ENCODE peak calls at places on chromosomes 7 and 10, in seven cellular contexts. S is stimulated activated CD4-positive, alpha-beta T cell treated with anti-CD3 and anti-CD28 coated beads, Interleukin-15, amount 100 ng/mL, for 24 hours; M is ovary; P is neuronal stem cell; F is progenitor cell of endocrine pancreas; U is amniotic epithelial cell; N is RWPE1. H is an unnamed sample.

GRCh38 chr7:159023216-159023615 is 121.5 kb downstream of the VIPR2 start:
- DNase-seq in P (no peak), M (no peak), N (no peak), F (no peak), S (no peak), U (no peak), H (no peak)

GRCh38 chr10:84291389-84291788 is 37.0 kb upstream of the CCSER2 start:
- DNase-seq in N (peak; percentile 66), M (no peak), S (no peak), P (peak; percentile 54), F (peak; percentile 28), U (peak; percentile 69), H (no peak)

GRCh38 chr7:36301914-36302771 is 87.5 kb upstream of the ANLN start:
- DNase-seq in M (no peak), F (no peak), S (no peak), P (no peak), U (no peak), N (no peak), H (no peak)

GRCh38 chr10:74394416-74394969 is 243.5 kb downstream of the ADK start:
- DNase-seq in U (peak; percentile 23), P (no peak), N (no peak), S (no peak), F (no peak), M (no peak), H (no peak)

GRCh38 chr7:102220929-102221850 is 65.5 kb upstream of the SH2B2 start:
- DNase-seq in P (no peak), F (no peak), S (no peak), M (no peak), N (peak; percentile 84), U (peak; percentile 74), H (no peak)

GRCh38 chr10:7170626-7171322 is 240.1 kb downstream of the SFMBT2 start:
- DNase-seq in N (no peak), S (no peak), U (no peak), M (no peak), F (no peak), P (no peak), H (no peak)

GRCh38 chr10:124994573-124995473 is 52.9 kb downstream of the ZRANB1 start:
- DNase-seq in M (no peak), F (peak; percentile 8), P (no peak), U (no peak), S (no peak), N (no peak), H (no peak)

GRCh38 chr10:80104066-80104926 is 25.8 kb downstream of the TMEM254 start:
- DNase-seq in N (no peak), M (no peak), S (no peak), P (no peak), U (peak; percentile 58), F (no peak), H (no peak)

GRCh38 chr7:55509322-55509721 is 63.0 kb downstream of the VOPP1 start:
- DNase-seq in N (no peak), M (no peak), S (no peak), U (peak; percentile 23), P (no peak), F (no peak), H (no peak)

GRCh38 chr7:34493752-34494151 is 164.3 kb upstream of the NPSR1 start:
- DNase-seq in S (no peak), N (no peak), U (no peak), F (no peak), P (no peak), M (no peak), H (no peak)

GRCh38 chr10:132544744-132545658 is 7.4 kb downstream of the INPP5A start:
- DNase-seq in U (no peak), S (no peak), F (no peak), M (peak; percentile 8), P (no peak), N (no peak), H (no peak)

GRCh38 chr10:59082249-59082648 is 94.2 kb upstream of the PHYHIPL start:
- DNase-seq in P (no peak), M (no peak), F (no peak), N (peak; percentile 31), S (no peak), U (no peak), H (no peak)

GRCh38 chr7:128121731-128122576 is 90.7 kb upstream of the LRRC4 start:
- DNase-seq in S (no peak), M (peak; percentile 14), U (no peak), P (no peak), F (no peak), N (no peak), H (no peak)

GRCh38 chr10:85235258-85235657 is 906.9 kb downstream of the CCSER2 start:
- DNase-seq in P (no peak), N (no peak), U (no peak), S (no peak), M (no peak), F (no peak), H (no peak)

GRCh38 chr10:106643521-106643920 is 521.0 kb downstream of the SORCS1 start:
- DNase-seq in N (no peak), P (no peak), U (no peak), F (no peak), S (no peak), M (no peak), H (no peak)

GRCh38 chr7:76310102-76310957 is 7.9 kb downstream of the HSPB1 start:
- DNase-seq in M (no peak), F (no peak), P (no peak), S (no peak), U (no peak), N (no peak), H (no peak)

GRCh38 chr7:157817433-157817832 is 480.6 kb downstream of the DNAJB6 start:
- DNase-seq in U (no peak), M (no peak), S (no peak), N (no peak), F (no peak), P (no peak), H (no peak)

GRCh38 chr7:151717918-151718317 is 159.0 kb downstream of the PRKAG2 start:
- DNase-seq in F (no peak), U (no peak), M (no peak), P (no peak), S (no peak), N (no peak), H (no peak)

GRCh38 chr10:120131183-120131582 is 238.7 kb downstream of the SEC23IP start:
- DNase-seq in F (peak; percentile 46), U (peak; percentile 13), N (peak; percentile 50), P (peak; percentile 71), M (no peak), S (no peak), H (peak; percentile 68)

GRCh38 chr7:22723171-22723601 is 3.8 kb upstream of the IL6 start:
- DNase-seq in P (no peak), M (no peak), N (no peak), S (no peak), U (peak; percentile 10), F (no peak), H (no peak)

GRCh38 chr10:7410306-7410799 is 481 bp downstream of the SFMBT2 start:
- DNase-seq in S (peak; percentile 59), U (no peak), P (no peak), N (peak; percentile 10), M (peak; percentile 21), F (no peak), H (no peak)

GRCh38 chr10:121392657-121393056 is 205.6 kb downstream of the FGFR2 start:
- DNase-seq in U (no peak), P (no peak), M (no peak), N (no peak), S (no peak), F (no peak), H (no peak)

H was measured in iPS DF 6.9.